ENCODE peak calls at places on chromosomes 16 and 17, in seven cellular contexts. D, F, Q, G, B, L and M are unnamed samples.

GRCh38 chr16:25374556-25374955 is 116.9 kb upstream of the ZKSCAN2 start:
- DNase-seq in D (no peak), F (no peak), Q (no peak), G (no peak), B (no peak), L (no peak), M (no peak)

GRCh38 chr17:62093188-62094155 is 28.4 kb upstream of the MED13 start:
- DNase-seq in D (no peak), F (no peak), Q (peak; percentile 89), G (peak; percentile 96), B (peak; percentile 81), L (no peak), M (no peak)

GRCh38 chr17:43609613-43610385 is 51.9 kb downstream of the MEOX1 start:
- DNase-seq in D (no peak), F (no peak), Q (no peak), G (no peak), B (no peak), L (no peak), M (no peak)

GRCh38 chr16:10016761-10017160 is 165.5 kb downstream of the GRIN2A start:
- DNase-seq in D (no peak), F (no peak), Q (no peak), G (no peak), B (no peak), L (no peak), M (no peak)

GRCh38 chr17:27323538-27324212 is 29.8 kb downstream of the WSB1 start:
- DNase-seq in D (peak; percentile 92), F (peak; percentile 81), Q (no peak), G (peak; percentile 73), B (peak; percentile 62), L (no peak), M (peak; percentile 93)

GRCh38 chr16:19840524-19841110 is 44.0 kb downstream of the GPRC5B start:
- DNase-seq in D (no peak), F (peak; percentile 82), Q (no peak), G (no peak), B (peak; percentile 17), L (no peak), M (no peak)

GRCh38 chr17:77444653-77445029 is 303.9 kb downstream of the SEC14L1 start:
- DNase-seq in D (peak; percentile 49), F (no peak), Q (peak; percentile 87), G (no peak), B (peak; percentile 71), L (no peak), M (peak; percentile 41)

GRCh38 chr17:4544135-4544651 is 11.0 kb downstream of the MYBBP1A start:
- DNase-seq in D (no peak), F (no peak), Q (no peak), G (no peak), B (no peak), L (no peak), M (no peak)

GRCh38 chr16:24516900-24517669 is 22.3 kb upstream of the RBBP6 start:
- DNase-seq in D (peak; percentile 91), F (peak; percentile 81), Q (peak; percentile 81), G (peak; percentile 88), B (peak; percentile 83), L (peak; percentile 52), M (peak; percentile 85)

GRCh38 chr16:81740163-81740562 is 38.9 kb upstream of the PLCG2 start:
- DNase-seq in D (no peak), F (no peak), Q (peak; percentile 90), G (no peak), B (no peak), L (no peak), M (no peak)

GRCh38 chr16:54993496-54993895 is 62.8 kb downstream of the IRX5 start:
- DNase-seq in D (no peak), F (no peak), Q (no peak), G (no peak), B (no peak), L (no peak), M (no peak)

GRCh38 chr17:30922235-30922993 is 669 bp downstream of the ADAP2 start:
- DNase-seq in D (no peak), F (no peak), Q (no peak), G (no peak), B (no peak), L (no peak), M (no peak)

GRCh38 chr16:23124315-23124714 is 24.9 kb downstream of the USP31 start:
- DNase-seq in D (no peak), F (no peak), Q (no peak), G (peak; percentile 90), B (peak; percentile 52), L (no peak), M (no peak)

GRCh38 chr17:73325527-73325842 is 13.7 kb upstream of the CDC42EP4 start:
- DNase-seq in D (no peak), F (no peak), Q (no peak), G (peak; percentile 39), B (peak; percentile 95), L (no peak), M (no peak)

GRCh38 chr17:9256361-9256943 is 235.1 kb downstream of the NTN1 start:
- DNase-seq in D (no peak), F (no peak), Q (no peak), G (no peak), B (no peak), L (no peak), M (no peak)

GRCh38 chr17:76659928-76660614 is 16.5 kb upstream of the ST6GALNAC1 start:
- DNase-seq in D (peak; percentile 74), F (no peak), Q (no peak), G (peak; percentile 65), B (no peak), L (no peak), M (peak; percentile 77)

GRCh38 chr17:51015145-51015558 is 105.5 kb downstream of the SPAG9 start:
- DNase-seq in D (no peak), F (no peak), Q (peak; percentile 16), G (no peak), B (peak; percentile 74), L (no peak), M (no peak)

GRCh38 chr17:13671341-13671740 is 69.6 kb upstream of the HS3ST3A1 start:
- DNase-seq in D (no peak), F (no peak), Q (no peak), G (no peak), B (no peak), L (no peak), M (no peak)

GRCh38 chr17:18141210-18141803 is 32.8 kb downstream of the MYO15A start:
- DNase-seq in D (peak; percentile 76), F (no peak), Q (peak; percentile 59), G (peak; percentile 55), B (peak; percentile 52), L (no peak), M (peak; percentile 55)

GRCh38 chr16:56635441-56635967 is 3.0 kb upstream of the MT1A start:
- DNase-seq in D (no peak), F (no peak), Q (no peak), G (no peak), B (no peak), L (no peak), M (no peak)

GRCh38 chr17:79087428-79088143 is 13.0 kb downstream of the ENGASE start:
- DNase-seq in D (peak; percentile 86), F (peak; percentile 86), Q (peak; percentile 62), G (peak; percentile 57), B (peak; percentile 33), L (peak; percentile 48), M (peak; percentile 78)